ENCODE peak calls at places on chromosomes 3 and 15, in four cellular contexts. D is body of pancreas; Y is iPS DF 6.9; Q is CD8-positive, alpha-beta T cell. P is an unnamed sample.

GRCh38 chr3:82038536-82038935 is 277.1 kb upstream of the GBE1 start:
- DNase-seq in D (no peak), Y (no peak), Q (no peak), P (no peak)

GRCh38 chr3:67610458-67610857 is 44.0 kb downstream of the SUCLG2 start:
- DNase-seq in D (no peak), Y (no peak), Q (no peak), P (no peak)

GRCh38 chr3:170542704-170543103 is 43.2 kb downstream of the SLC7A14 start:
- DNase-seq in D (no peak), Y (no peak), Q (no peak), P (no peak)

GRCh38 chr3:192819001-192819569 is 91.7 kb upstream of the FGF12 start:
- DNase-seq in D (no peak), Y (no peak), Q (no peak), P (no peak)

GRCh38 chr3:111733856-111734255 is 125.2 kb upstream of the PHLDB2 start:
- DNase-seq in D (no peak), Y (no peak), Q (no peak), P (no peak)

GRCh38 chr15:62658498-62658897 is 384.0 kb upstream of the TPM1 start:
- DNase-seq in D (no peak), Y (no peak), Q (no peak), P (no peak)

GRCh38 chr15:79292011-79292410 is 9.5 kb downstream of the ANKRD34C start:
- DNase-seq in D (no peak), Y (no peak), Q (no peak), P (no peak)

GRCh38 chr15:60212536-60212935 is 185.2 kb downstream of the ANXA2 start:
- DNase-seq in D (no peak), Y (no peak), Q (no peak), P (no peak)

GRCh38 chr3:14422016-14422963 is 19.9 kb downstream of the SLC6A6 start:
- DNase-seq in D (no peak), Y (peak; percentile 45), Q (no peak), P (no peak)

GRCh38 chr3:159171333-159171732 is 369.5 kb downstream of the MFSD1 start:
- DNase-seq in D (no peak), Y (no peak), Q (no peak), P (no peak)

GRCh38 chr15:51267714-51268105 is 70.7 kb downstream of the CYP19A1 start:
- DNase-seq in D (no peak), Y (no peak), Q (no peak), P (no peak)

GRCh38 chr3:43181202-43181910 is 75.5 kb upstream of the POMGNT2 start:
- DNase-seq in D (no peak), Y (no peak), Q (peak; percentile 64), P (peak; percentile 65)

GRCh38 chr3:62374375-62374876 is 1.1 kb upstream of the FEZF2 start:
- DNase-seq in D (no peak), Y (no peak), Q (no peak), P (no peak)

GRCh38 chr3:55623786-55624185 is 136.7 kb upstream of the WNT5A start:
- DNase-seq in D (no peak), Y (no peak), Q (no peak), P (no peak)

GRCh38 chr3:55622733-55623132 is 135.6 kb upstream of the WNT5A start:
- DNase-seq in D (no peak), Y (no peak), Q (no peak), P (no peak)

GRCh38 chr3:55629432-55629831 is 142.3 kb upstream of the WNT5A start:
- DNase-seq in D (peak; percentile 50), Y (no peak), Q (no peak), P (peak; percentile 92)

GRCh38 chr3:55624238-55624637 is 137.1 kb upstream of the WNT5A start:
- DNase-seq in D (no peak), Y (no peak), Q (no peak), P (no peak)

GRCh38 chr3:55626284-55626675 is 139.2 kb upstream of the WNT5A start:
- DNase-seq in D (no peak), Y (no peak), Q (no peak), P (no peak)
- H3K4me3 ChIP-seq in D (no peak overlapping the region), Y (no peak overlapping the region), Q (no peak overlapping the region), P (no peak overlapping the region)

GRCh38 chr3:8503871-8504610 is 2.4 kb downstream of the LMCD1 start:
- DNase-seq in D (no peak), Y (no peak), Q (no peak), P (no peak)
- H3K4me1 ChIP-seq in D (peaks cover 59% of the 10 kb centered on the region), Y (peaks cover 7% of the 10 kb centered on the region), Q (peaks cover 7% of the 10 kb centered on the region), P (no peaks in the 10 kb centered on the region)

DNA sequence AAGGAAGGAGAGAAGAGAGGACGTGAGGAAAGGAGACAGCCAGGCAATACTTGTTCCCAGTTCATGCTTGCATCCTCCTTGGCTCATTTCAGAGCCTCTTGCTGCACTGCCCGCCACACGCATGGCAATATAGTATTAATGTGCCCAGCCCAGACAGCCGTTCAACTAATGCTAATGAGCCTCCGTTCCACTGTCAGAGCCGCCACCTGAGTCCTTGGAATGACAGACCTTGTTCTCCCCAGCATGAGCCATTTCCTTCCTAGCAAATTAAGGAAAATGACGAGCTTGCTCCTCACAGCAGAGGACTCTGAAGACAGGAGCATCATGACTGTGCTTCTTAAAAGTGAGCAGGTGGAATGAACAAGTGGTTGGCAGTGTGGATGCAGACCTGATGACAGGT is 10.8 kb upstream of the LRRC15 start:
- DNase-seq in D (no peak), Y (no peak), Q (no peak), P (no peak)
- H3K4me3 ChIP-seq in D (no peak overlapping the region), Y (no peak overlapping the region), Q (no peak overlapping the region), P (no peak overlapping the region)

GRCh38 chr3:5194801-5195509 is 7.4 kb downstream of the EDEM1 start:
- DNase-seq in D (peak; percentile 25), Y (no peak), Q (peak; percentile 51), P (no peak)

GRCh38 chr3:5194341-5194740 is 6.8 kb downstream of the EDEM1 start:
- DNase-seq in D (no peak), Y (no peak), Q (no peak), P (no peak)

GRCh38 chr3:5190147-5190791 is 2.8 kb downstream of the EDEM1 start:
- DNase-seq in D (no peak), Y (no peak), Q (no peak), P (no peak)

GRCh38 chr3:5191555-5192304 is 4.2 kb downstream of the EDEM1 start:
- DNase-seq in D (no peak), Y (no peak), Q (no peak), P (no peak)

GRCh38 chr3:5192568-5193319 is 5.2 kb downstream of the EDEM1 start:
- DNase-seq in D (no peak), Y (no peak), Q (no peak), P (no peak)
- H3K4me1 ChIP-seq in D (peaks cover 72% of the 10 kb centered on the region), Y (peaks cover 3% of the 10 kb centered on the region), Q (peaks cover 77% of the 10 kb centered on the region), P (no peaks in the 10 kb centered on the region)

GRCh38 chr3:12963869-12964712 is 109.1 kb downstream of the IQSEC1 start:
- DNase-seq in D (no peak), Y (no peak), Q (no peak), P (no peak)

GRCh38 chr3:12967751-12968209 is 105.4 kb downstream of the IQSEC1 start:
- DNase-seq in D (peak; percentile 96), Y (peak; percentile 39), Q (peak; percentile 91), P (peak; percentile 89)

GRCh38 chr3:12964713-12965612 is 108.3 kb downstream of the IQSEC1 start:
- DNase-seq in D (peak; percentile 41), Y (no peak), Q (no peak), P (peak; percentile 63)

GRCh38 chr3:12966847-12967750 is 106.1 kb downstream of the IQSEC1 start:
- DNase-seq in D (no peak), Y (no peak), Q (no peak), P (peak; percentile 34)

GRCh38 chr3:12965999-12966846 is 107.0 kb downstream of the IQSEC1 start:
- DNase-seq in D (no peak), Y (no peak), Q (no peak), P (no peak)
- H3K4me3 ChIP-seq in D (no peak overlapping the region), Y (no peak overlapping the region), Q (no peak overlapping the region), P (peak overlapping the region; percentile 83)

GRCh38 chr3:187967982-187968381 is 186.0 kb upstream of the LPP start:
- DNase-seq in D (no peak), Y (no peak), Q (no peak), P (no peak)
- H3K4me1 ChIP-seq in D (peaks cover 20% of the 10 kb centered on the region), Y (peaks cover 2% of the 10 kb centered on the region), Q (peaks cover 7% of the 10 kb centered on the region), P (no peaks in the 10 kb centered on the region)

GRCh38 chr3:126345641-126346460 is 11.4 kb downstream of the KLF15 start:
- DNase-seq in D (no peak), Y (no peak), Q (no peak), P (peak; percentile 12)

GRCh38 chr3:126349071-126349470 is 8.1 kb downstream of the KLF15 start:
- DNase-seq in D (no peak), Y (no peak), Q (no peak), P (no peak)

GRCh38 chr3:126346466-126346865 is 10.7 kb downstream of the KLF15 start:
- DNase-seq in D (no peak), Y (no peak), Q (no peak), P (peak; percentile 6)

GRCh38 chr3:126348308-126348920 is 8.8 kb downstream of the KLF15 start:
- DNase-seq in D (no peak), Y (no peak), Q (no peak), P (peak; percentile 5)

DNA sequence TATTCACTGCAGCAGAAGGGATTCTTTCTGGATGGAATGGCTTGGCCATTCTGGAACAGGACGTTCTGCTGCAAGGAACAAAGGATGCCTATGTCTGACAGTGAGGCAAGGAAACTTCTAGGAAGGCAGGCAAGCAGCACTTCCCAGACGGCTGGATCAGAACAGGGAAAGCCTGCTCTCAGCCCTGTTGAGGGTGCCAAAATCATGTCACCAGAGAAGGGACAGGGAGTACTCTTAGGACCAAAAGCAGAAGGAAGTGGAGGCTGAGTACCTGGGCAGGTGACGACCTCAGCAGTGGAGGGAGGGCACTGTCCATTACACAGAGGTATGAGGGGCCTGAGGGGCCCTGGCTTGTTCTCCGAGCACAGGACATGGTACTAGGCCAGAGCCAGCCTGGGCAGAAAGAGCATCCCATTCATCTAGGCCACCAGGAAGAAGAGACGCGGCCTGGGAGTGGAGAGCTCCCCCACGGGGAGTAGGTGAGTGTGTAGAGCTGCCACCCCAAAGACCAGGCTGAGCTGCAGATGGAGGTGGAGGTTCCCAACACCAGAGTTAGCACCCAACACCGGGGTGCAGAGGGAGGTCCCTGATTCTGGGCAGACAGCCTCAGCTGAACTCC is 9.6 kb downstream of the KLF15 start:
- DNase-seq in D (no peak), Y (no peak), Q (no peak), P (peak; percentile 10)
- H3K4me3 ChIP-seq in D (no peak overlapping the region), Y (no peak overlapping the region), Q (no peak overlapping the region), P (no peak overlapping the region)

GRCh38 chr3:66463734-66464511 is 36.9 kb downstream of the LRIG1 start:
- DNase-seq in D (no peak), Y (no peak), Q (no peak), P (no peak)

GRCh38 chr3:66466606-66467270 is 34.1 kb downstream of the LRIG1 start:
- DNase-seq in D (no peak), Y (no peak), Q (no peak), P (no peak)

GRCh38 chr3:66464512-66464894 is 36.3 kb downstream of the LRIG1 start:
- DNase-seq in D (no peak), Y (no peak), Q (no peak), P (no peak)

GRCh38 chr3:66465034-66465433 is 35.8 kb downstream of the LRIG1 start:
- DNase-seq in D (no peak), Y (no peak), Q (no peak), P (no peak)

GRCh38 chr3:66465587-66465986 is 35.2 kb downstream of the LRIG1 start:
- DNase-seq in D (no peak), Y (no peak), Q (no peak), P (no peak)
- H3K4me1 ChIP-seq in D (peaks cover 83% of the 10 kb centered on the region), Y (peaks cover 1% of the 10 kb centered on the region), Q (no peaks in the 10 kb centered on the region), P (peaks cover 4% of the 10 kb centered on the region)